ENCODE peak calls at places on chromosomes 5 and 9, in six cellular contexts. W is KG1, U is breast epithelium, L is HT-29, Z is HFFc6, M is left ventricle myocardium inferior. O is an unnamed sample.

GRCh38 chr9:78572266-78572665 is 275.3 kb downstream of the PSAT1 start:
- DNase-seq in Z (no peak), U (no peak), M (no peak), W (no peak), L (no peak), O (no peak)

GRCh38 chr9:100474082-100474949 is 1.4 kb downstream of the TMEFF1 start:
- DNase-seq in M (no peak), U (no peak), Z (no peak), W (no peak), L (no peak), O (no peak)

GRCh38 chr5:64746446-64746845 is 22.0 kb downstream of the SREK1IP1 start:
- DNase-seq in W (no peak), L (no peak), M (no peak), U (no peak), Z (peak), O (no peak)

GRCh38 chr9:107386396-107386795 is 103.2 kb downstream of the KLF4 start:
- DNase-seq in L (no peak), Z (no peak), M (peak), U (no peak), W (no peak), O (no peak)

GRCh38 chr5:73381587-73382411 is 66.8 kb downstream of the FOXD1 start:
- DNase-seq in U (no peak), M (no peak), L (no peak), W (no peak), Z (no peak), O (no peak)

GRCh38 chr5:106397700-106398099 is 1273.0 kb downstream of the EFNA5 start:
- DNase-seq in Z (no peak), U (peak), L (peak), W (no peak), M (no peak), O (peak)

GRCh38 chr5:168932400-168932799 is 353.2 kb upstream of the PANK3 start:
- DNase-seq in M (no peak), U (no peak), W (no peak), Z (no peak), L (no peak), O (no peak)

GRCh38 chr9:134855231-134855899 is 25.2 kb upstream of the FCN2 start:
- DNase-seq in W (no peak), L (no peak), M (no peak), U (no peak), Z (no peak), O (no peak)

GRCh38 chr5:85681871-85682270 is 935.9 kb upstream of the COX7C start:
- DNase-seq in M (no peak), Z (no peak), W (no peak), U (no peak), L (no peak), O (no peak)

GRCh38 chr5:55568629-55569512 is 34.1 kb upstream of the PLPP1 start:
- DNase-seq in W (no peak), M (no peak), L (no peak), Z (no peak), U (peak), O (no peak)

GRCh38 chr9:101791938-101792337 is 53.5 kb upstream of the GRIN3A start:
- DNase-seq in M (no peak), W (no peak), U (no peak), Z (no peak), L (peak), O (no peak)

GRCh38 chr5:143187495-143187894 is 216.0 kb downstream of the NR3C1 start:
- DNase-seq in Z (no peak), M (no peak), W (no peak), U (no peak), L (no peak), O (no peak)

GRCh38 chr5:140338918-140339317 is 7.5 kb downstream of the HBEGF start:
- DNase-seq in L (no peak), U (no peak), Z (no peak), W (no peak), M (no peak), O (no peak)

GRCh38 chr5:159412284-159413046 is 82.2 kb upstream of the IL12B start:
- DNase-seq in U (no peak), M (no peak), L (no peak), Z (no peak), W (peak), O (no peak)

GRCh38 chr5:759111-759741 is 25.3 kb downstream of the ZDHHC11B start:
- DNase-seq in U (peak), M (peak), Z (no peak), L (peak), W (no peak), O (peak)

GRCh38 chr5:134018154-134018985 is 13.6 kb upstream of the VDAC1 start:
- DNase-seq in M (no peak), W (no peak), L (peak), Z (no peak), U (no peak), O (no peak)

GRCh38 chr5:104513621-104514020 is 951.0 kb upstream of the NUDT12 start:
- DNase-seq in M (no peak), Z (no peak), U (no peak), L (peak), W (no peak), O (no peak)

GRCh38 chr5:5182508-5183191 is 42.5 kb downstream of the ADAMTS16 start:
- DNase-seq in U (no peak), W (no peak), M (no peak), L (no peak), Z (no peak), O (no peak)

GRCh38 chr9:23322392-23322791 is 503.6 kb downstream of the ELAVL2 start:
- DNase-seq in Z (no peak), M (no peak), U (no peak), L (peak), W (no peak), O (no peak)

GRCh38 chr5:16600949-16601348 is 15.8 kb downstream of the RETREG1 start:
- DNase-seq in M (no peak), W (no peak), Z (no peak), L (no peak), U (no peak), O (no peak)

GRCh38 chr5:32042571-32042970 is 131.5 kb downstream of the GOLPH3 start:
- DNase-seq in M (no peak), U (no peak), L (no peak), Z (no peak), W (no peak), O (no peak)

GRCh38 chr5:38601133-38601842 is 44.8 kb upstream of the LIFR start:
- DNase-seq in L (no peak), Z (no peak), W (no peak), U (no peak), M (peak), O (no peak)

GRCh38 chr9:99357575-99357974 is 135.5 kb downstream of the SEC61B start:
- DNase-seq in L (no peak), M (peak), W (no peak), U (no peak), Z (no peak), O (no peak)

GRCh38 chr5:3619584-3619983 is 24.0 kb downstream of the IRX1 start:
- DNase-seq in W (no peak), L (no peak), M (no peak), Z (no peak), U (no peak), O (no peak)

GRCh38 chr9:107862329-107862728 is 372.8 kb upstream of the KLF4 start:
- DNase-seq in M (no peak), U (no peak), W (no peak), L (no peak), Z (no peak), O (no peak)

GRCh38 chr9:71791875-71792274 is 23.6 kb upstream of the CEMIP2 start:
- DNase-seq in Z (no peak), U (no peak), M (no peak), L (no peak), W (no peak), O (no peak)

GRCh38 chr9:7819984-7820383 is 20.4 kb upstream of the DMAC1 start:
- DNase-seq in Z (no peak), W (no peak), M (no peak), U (no peak), L (no peak), O (no peak)

GRCh38 chr5:59685806-59686205 is 207.7 kb downstream of the PDE4D start:
- DNase-seq in Z (no peak), L (no peak), W (no peak), M (no peak), U (no peak), O (no peak)

GRCh38 chr9:31030741-31031202 is 1353.7 kb upstream of the ACO1 start:
- DNase-seq in U (no peak), Z (no peak), M (no peak), W (no peak), L (no peak), O (no peak)